ENCODE peak calls at places on chromosomes 16 and 17, in nine cellular contexts. F is K562, P is right lobe of liver, D is IMR-90, J is HCT116, B is upper lobe of left lung, Q is A549, I is HepG2, O is body of pancreas. M is an unnamed sample.

GRCh38 chr17:12365805-12366204 is 299.9 kb upstream of the MYOCD start:
- ATAC-seq in F (no peak), P (no peak), D (peak), J (no peak), B (no peak), Q (peak), I (no peak), O (no peak), M (peak)

GRCh38 chr17:32227910-32228309 is 37.7 kb upstream of the RHBDL3 start:
- ATAC-seq in F (no peak), P (no peak), D (no peak), J (no peak), B (no peak), Q (no peak), I (no peak), O (no peak), M (no peak)

GRCh38 chr17:61203765-61204164 is 195.9 kb upstream of the TBX2 start:
- ATAC-seq in F (no peak), P (no peak), D (no peak), J (no peak), B (peak), Q (no peak), I (no peak), O (no peak), M (no peak)

GRCh38 chr16:152141-153128 is at the start of gene HBZ:
- ATAC-seq in F (peak), P (peak), D (no peak), J (no peak), B (no peak), Q (no peak), I (no peak), O (peak), M (no peak)

GRCh38 chr16:8752706-8753105 is 44.7 kb downstream of the TMEM186 start:
- ATAC-seq in F (no peak), P (no peak), D (no peak), J (no peak), B (no peak), Q (no peak), I (no peak), O (no peak), M (no peak)

GRCh38 chr17:10683853-10684252 is 13.5 kb downstream of the SCO1 start:
- ATAC-seq in F (no peak), P (no peak), D (no peak), J (peak), B (no peak), Q (no peak), I (no peak), O (no peak), M (no peak)

GRCh38 chr17:8839410-8839935 is 28.0 kb downstream of the PIK3R6 start:
- ATAC-seq in F (no peak), P (peak), D (no peak), J (no peak), B (no peak), Q (no peak), I (no peak), O (no peak), M (no peak)

GRCh38 chr17:47193931-47194481 is 4.9 kb upstream of the CDC27 start:
- ATAC-seq in F (no peak), P (no peak), D (no peak), J (no peak), B (no peak), Q (no peak), I (no peak), O (no peak), M (no peak)

GRCh38 chr16:67781548-67781921 is 24.8 kb downstream of the RANBP10 start:
- ATAC-seq in F (peak), P (no peak), D (no peak), J (no peak), B (no peak), Q (no peak), I (no peak), O (no peak), M (no peak)

GRCh38 chr16:77183137-77183536 is 7.9 kb upstream of the MON1B start:
- ATAC-seq in F (no peak), P (no peak), D (no peak), J (no peak), B (no peak), Q (no peak), I (no peak), O (no peak), M (no peak)

GRCh38 chr17:29693751-29694150 is 71.0 kb upstream of the CORO6 start:
- ATAC-seq in F (no peak), P (no peak), D (no peak), J (no peak), B (no peak), Q (no peak), I (no peak), O (no peak), M (no peak)

GRCh38 chr16:88888778-88889387 is 22.4 kb upstream of the PABPN1L start:
- ATAC-seq in F (peak), P (no peak), D (no peak), J (peak), B (no peak), Q (no peak), I (no peak), O (no peak), M (no peak)

GRCh38 chr16:83913234-83913633 is 14.3 kb downstream of the MLYCD start:
- ATAC-seq in F (no peak), P (peak), D (peak), J (no peak), B (peak), Q (no peak), I (no peak), O (no peak), M (peak)

GRCh38 chr16:89455178-89455577 is 35.2 kb downstream of the ANKRD11 start:
- ATAC-seq in F (no peak), P (no peak), D (no peak), J (no peak), B (no peak), Q (no peak), I (no peak), O (no peak), M (no peak)

GRCh38 chr17:17837380-17837821 is 615 bp upstream of the SREBF1 start:
- ATAC-seq in F (peak), P (no peak), D (peak), J (peak), B (peak), Q (peak), I (no peak), O (no peak), M (peak)

GRCh38 chr16:71629617-71630016 is 3.6 kb downstream of the MARVELD3 start:
- ATAC-seq in F (no peak), P (no peak), D (no peak), J (no peak), B (no peak), Q (no peak), I (no peak), O (no peak), M (no peak)

GRCh38 chr17:59093702-59094231 is 12.9 kb downstream of the TRIM37 start:
- ATAC-seq in F (peak), P (no peak), D (peak), J (peak), B (peak), Q (peak), I (no peak), O (peak), M (peak)

GRCh38 chr17:51230306-51230705 is 29.5 kb downstream of the MBTD1 start:
- ATAC-seq in F (no peak), P (no peak), D (no peak), J (no peak), B (no peak), Q (peak), I (no peak), O (no peak), M (no peak)

GRCh38 chr17:29710891-29711418 is 88.2 kb upstream of the CORO6 start:
- ATAC-seq in F (peak), P (no peak), D (peak), J (no peak), B (peak), Q (peak), I (peak), O (no peak), M (peak)

GRCh38 chr17:16470302-16470701 is 21.7 kb downstream of the LRRC75A start:
- ATAC-seq in F (no peak), P (no peak), D (no peak), J (no peak), B (no peak), Q (no peak), I (no peak), O (peak), M (no peak)

GRCh38 chr17:57106107-57106835 is 21.2 kb downstream of the AKAP1 start:
- ATAC-seq in F (peak), P (peak), D (no peak), J (peak), B (no peak), Q (peak), I (peak), O (peak), M (peak)

GRCh38 chr17:14330492-14330920 is 29.6 kb downstream of the HS3ST3B1 start:
- ATAC-seq in F (no peak), P (peak), D (peak), J (no peak), B (no peak), Q (no peak), I (peak), O (no peak), M (no peak)

GRCh38 chr17:17682293-17682736 is 1.1 kb downstream of the RAI1 start:
- ATAC-seq in F (peak), P (peak), D (peak), J (peak), B (peak), Q (peak), I (peak), O (peak), M (peak)

GRCh38 chr16:78773316-78773715 is 673.9 kb downstream of the WWOX start:
- ATAC-seq in F (no peak), P (no peak), D (no peak), J (no peak), B (no peak), Q (no peak), I (no peak), O (no peak), M (no peak)

GRCh38 chr17:13746379-13746778 is 144.7 kb upstream of the HS3ST3A1 start:
- ATAC-seq in F (no peak), P (no peak), D (no peak), J (no peak), B (no peak), Q (no peak), I (no peak), O (no peak), M (no peak)

GRCh38 chr17:68709461-68709860 is 108.3 kb upstream of the FAM20A start:
- ATAC-seq in F (no peak), P (no peak), D (no peak), J (no peak), B (no peak), Q (no peak), I (no peak), O (no peak), M (no peak)

GRCh38 chr16:71441348-71441781 is 489 bp downstream of the TLE7 start:
- ATAC-seq in F (peak), P (peak), D (no peak), J (peak), B (peak), Q (no peak), I (peak), O (no peak), M (no peak)

GRCh38 chr17:18187816-18188761 is 4.5 kb downstream of the ALKBH5 start:
- ATAC-seq in F (no peak), P (no peak), D (no peak), J (no peak), B (no peak), Q (no peak), I (no peak), O (no peak), M (no peak)

GRCh38 chr17:72063756-72064461 is 56.9 kb upstream of the SOX9 start:
- ATAC-seq in F (no peak), P (no peak), D (no peak), J (no peak), B (no peak), Q (no peak), I (no peak), O (no peak), M (no peak)

GRCh38 chr16:3592559-3592958 is 15.4 kb upstream of the NLRC3 start:
- ATAC-seq in F (no peak), P (no peak), D (no peak), J (no peak), B (no peak), Q (no peak), I (no peak), O (no peak), M (no peak)

GRCh38 chr17:50460831-50461526 is 7.7 kb downstream of the CHAD start:
- ATAC-seq in F (no peak), P (no peak), D (no peak), J (no peak), B (no peak), Q (no peak), I (no peak), O (no peak), M (no peak)

GRCh38 chr17:18326039-18326438 is 10.9 kb downstream of the SMCR8 start:
- ATAC-seq in F (no peak), P (no peak), D (no peak), J (no peak), B (no peak), Q (no peak), I (no peak), O (no peak), M (no peak)

GRCh38 chr17:7687072-7687907 is at the start of gene TP53:
- ATAC-seq in F (peak), P (peak), D (peak), J (peak), B (peak), Q (peak), I (peak), O (peak), M (peak)
- TF ChIP-seq POLR2A in F (peak), P (peak), D (peak), J (peak), B (peak), Q (peak), I (peak), O (peak), M (peak)

GRCh38 chr17:64662774-64663367 is 764 bp upstream of the SMURF2 start:
- ATAC-seq in F (no peak), P (no peak), D (no peak), J (peak), B (no peak), Q (no peak), I (no peak), O (no peak), M (no peak)

GRCh38 chr17:64661731-64661980 is 451 bp downstream of the SMURF2 start:
- ATAC-seq in F (peak), P (peak), D (no peak), J (peak), B (no peak), Q (peak), I (no peak), O (no peak), M (peak)

GRCh38 chr17:64657610-64658125 is 4.4 kb downstream of the SMURF2 start:
- ATAC-seq in F (no peak), P (no peak), D (no peak), J (no peak), B (no peak), Q (no peak), I (no peak), O (no peak), M (no peak)

GRCh38 chr17:64658931-64659330 is 3.2 kb downstream of the SMURF2 start:
- ATAC-seq in F (no peak), P (no peak), D (no peak), J (no peak), B (no peak), Q (no peak), I (no peak), O (no peak), M (no peak)

DNA sequence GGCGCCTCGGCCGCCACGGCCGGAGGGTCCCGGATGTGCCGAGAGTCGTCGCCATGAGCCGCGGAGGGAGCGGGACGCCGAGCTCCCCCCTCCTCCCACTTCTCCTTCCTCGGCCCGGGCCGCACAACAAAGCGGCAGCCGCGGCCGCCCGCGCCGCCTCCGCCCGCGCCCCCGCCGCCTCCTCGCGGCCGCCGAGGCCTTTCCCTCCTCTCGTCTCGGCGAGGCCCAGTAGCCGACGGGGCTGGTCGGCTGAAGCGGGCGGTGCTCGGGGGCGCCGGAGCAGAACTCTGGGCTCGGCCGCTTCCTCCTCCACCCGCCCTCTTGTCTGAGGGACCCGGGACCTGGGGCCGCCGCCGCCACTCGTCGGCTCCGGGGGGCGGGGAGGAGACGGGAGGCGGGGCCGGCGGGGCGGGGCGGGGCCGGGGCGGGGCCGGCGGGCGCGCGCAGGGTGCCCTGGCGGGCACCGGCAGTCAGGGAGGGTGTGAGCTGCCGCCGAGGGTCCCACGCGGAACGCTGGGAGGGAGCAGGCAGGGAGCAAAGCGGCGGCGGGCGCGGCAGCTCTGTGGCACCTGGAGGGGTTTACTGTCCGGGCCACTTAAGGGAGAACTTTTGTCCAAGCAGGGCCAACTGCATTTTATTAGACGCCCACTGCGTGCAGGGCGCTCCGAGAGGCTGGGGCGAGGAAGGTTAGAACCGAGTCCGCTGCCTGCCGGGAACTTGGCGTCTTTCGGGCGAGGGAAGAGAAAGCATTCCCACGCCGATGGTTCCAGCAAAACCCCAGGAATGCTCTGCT is at the start of gene SMURF2:
- ATAC-seq in F (peak), P (peak), D (peak), J (peak), B (peak), Q (peak), I (peak), O (peak), M (peak)
- TF ChIP-seq POLR2A in F (peak), P (peak), D (peak), J (peak), B (peak), Q (peak), I (peak), O (peak), M (peak)

DNA sequence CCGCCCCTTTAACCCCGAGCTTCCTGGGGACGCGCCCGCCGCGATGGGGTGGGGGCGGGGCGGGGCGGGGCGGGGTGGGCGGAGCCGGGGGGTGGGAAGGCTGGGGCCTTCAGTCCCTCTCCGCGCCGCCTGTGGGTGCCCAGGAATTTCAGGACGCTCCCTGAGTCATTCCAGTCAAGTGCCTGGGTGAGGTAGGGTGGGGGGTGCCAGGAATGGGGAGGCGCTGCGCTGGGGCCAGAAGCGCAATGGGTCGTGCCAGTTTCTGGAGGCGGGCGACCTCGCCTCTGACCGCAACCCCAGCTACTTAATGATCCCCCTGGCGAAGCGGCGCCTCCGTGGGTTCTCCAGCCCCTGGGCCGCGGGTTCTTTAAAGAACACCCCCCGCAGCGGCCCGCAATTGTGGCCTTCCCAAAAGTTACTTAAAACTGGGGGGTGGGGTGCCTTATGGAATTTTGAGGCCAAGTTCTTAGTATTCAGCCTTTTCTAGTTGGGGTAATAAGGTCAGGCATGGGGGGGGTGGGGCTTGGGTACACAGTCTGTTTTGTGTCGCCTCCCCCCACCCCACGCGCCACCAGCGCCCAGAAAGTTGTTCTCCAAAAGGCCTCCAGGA is 826 bp upstream of the GSE1 start:
- ATAC-seq in F (peak), P (peak), D (peak), J (peak), B (peak), Q (peak), I (peak), O (peak), M (peak)
- TF ChIP-seq POLR2A in F (peak), P (no peak), D (peak), J (peak), B (no peak), Q (peak), I (peak), O (peak), M (no peak)

GRCh38 chr17:76240461-76241204 is at the start of gene RNF157:
- ATAC-seq in F (peak), P (peak), D (peak), J (peak), B (peak), Q (peak), I (peak), O (peak), M (peak)
- TF ChIP-seq POLR2A in F (peak), P (peak), D (no peak), J (no peak), B (no peak), Q (peak), I (no peak), O (peak), M (no peak)

DNA sequence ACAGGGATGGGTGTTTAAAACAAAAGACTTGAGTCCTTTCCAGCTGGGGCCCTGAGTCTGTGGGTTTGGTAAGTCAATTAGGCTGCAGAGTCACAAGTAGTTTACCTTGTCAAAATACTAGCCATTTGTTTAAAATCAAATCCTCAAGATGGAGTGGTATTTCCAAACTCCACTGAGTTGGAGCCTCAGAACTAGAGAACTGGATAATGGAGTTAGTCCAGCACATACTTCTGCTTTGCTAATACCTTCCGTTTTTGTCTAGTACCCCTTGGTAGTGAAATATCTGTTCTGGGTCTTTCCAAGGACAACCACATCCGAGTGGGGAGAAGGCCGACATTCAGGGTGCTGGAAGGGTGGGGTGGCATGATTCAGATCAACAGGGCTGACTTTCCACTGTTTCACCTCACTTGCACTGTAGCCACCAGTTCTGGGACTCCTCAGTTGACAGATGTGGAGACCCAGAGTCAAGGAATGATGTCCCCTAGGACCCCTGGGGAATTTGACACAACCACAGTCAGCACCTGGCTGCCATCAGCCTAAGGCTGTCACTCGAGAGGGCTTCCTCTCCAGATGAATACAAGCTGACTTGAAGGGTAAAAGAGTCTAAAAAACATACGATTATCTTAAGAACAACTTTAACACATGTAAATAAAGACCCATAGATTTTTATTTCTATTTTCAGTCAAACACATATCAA is 84.7 kb upstream of the HNF1B start:
- ATAC-seq in F (no peak), P (no peak), D (no peak), J (no peak), B (no peak), Q (no peak), I (peak), O (no peak), M (no peak)
- TF ChIP-seq POLR2A in F (no peak), P (no peak), D (no peak), J (no peak), B (no peak), Q (no peak), I (no peak), O (no peak), M (no peak)

GRCh38 chr16:48611329-48612137 is 1.6 kb upstream of the N4BP1 start:
- ATAC-seq in F (peak), P (peak), D (no peak), J (no peak), B (no peak), Q (no peak), I (peak), O (no peak), M (no peak)
- TF ChIP-seq POLR2A in F (no peak), P (no peak), D (no peak), J (no peak), B (no peak), Q (peak), I (peak), O (no peak), M (no peak)

GRCh38 chr17:78132767-78133178 is 2.2 kb downstream of the TMC8 start:
- ATAC-seq in F (no peak), P (no peak), D (no peak), J (no peak), B (no peak), Q (no peak), I (no peak), O (no peak), M (no peak)
- TF ChIP-seq POLR2A in F (no peak), P (no peak), D (no peak), J (no peak), B (no peak), Q (no peak), I (no peak), O (no peak), M (no peak)